ENCODE peak calls at places on chromosomes 16 and 17, in seven cellular contexts. L is HepG2; W is NT2/D1; U is RWPE1; V is WTC11; Q is stimulated activated CD4-positive, alpha-beta T cell treated with anti-CD3 and anti-CD28 coated beads, Interleukin-1b, Interleukin-23, amount 100 ng/mL, for 48 hours; X is IMR-90. H is an unnamed sample.

GRCh38 chr17:37527249-37527851 is 37.7 kb downstream of the DUSP14 start:
- DNase-seq in L (peak), W (peak), U (peak), V (no peak), Q (peak), X (peak), H (peak)

GRCh38 chr16:30786115-30786935 is 680 bp downstream of the ZNF629 start:
- DNase-seq in L (peak), W (no peak), U (peak), V (peak), Q (no peak), X (peak), H (peak)

GRCh38 chr17:68462381-68463210 is 5.3 kb upstream of the WIPI1 start:
- DNase-seq in L (peak), W (peak), U (peak), V (peak), Q (peak), X (peak), H (peak)

GRCh38 chr17:58956997-58957724 is 149.5 kb downstream of the TRIM37 start:
- DNase-seq in L (peak), W (no peak), U (peak), V (no peak), Q (no peak), X (peak), H (no peak)

GRCh38 chr17:3923466-3924190 is 7.4 kb upstream of the P2RX1 start:
- DNase-seq in L (no peak), W (no peak), U (no peak), V (no peak), Q (no peak), X (no peak), H (no peak)

GRCh38 chr17:78278139-78278741 is 46.8 kb downstream of the TMEM235 start:
- DNase-seq in L (no peak), W (no peak), U (no peak), V (peak), Q (no peak), X (no peak), H (no peak)

GRCh38 chr17:78164748-78165607 is 3.4 kb upstream of the SYNGR2 start:
- DNase-seq in L (no peak), W (no peak), U (no peak), V (no peak), Q (no peak), X (no peak), H (no peak)

GRCh38 chr16:8682551-8683259 is 8.3 kb downstream of the ABAT start:
- DNase-seq in L (no peak), W (no peak), U (no peak), V (no peak), Q (no peak), X (no peak), H (no peak)

GRCh38 chr17:28038802-28039600 is 3.5 kb upstream of the NLK start:
- DNase-seq in L (no peak), W (no peak), U (no peak), V (no peak), Q (no peak), X (peak), H (no peak)

GRCh38 chr17:63425478-63425877 is 20.6 kb downstream of the CYB561 start:
- DNase-seq in L (peak), W (no peak), U (peak), V (peak), Q (peak), X (peak), H (peak)

GRCh38 chr17:63434951-63435571 is 11.0 kb downstream of the CYB561 start:
- DNase-seq in L (no peak), W (no peak), U (peak), V (peak), Q (no peak), X (peak), H (no peak)

GRCh38 chr17:39854909-39855308 is 9.2 kb downstream of the IKZF3 start:
- DNase-seq in L (no peak), W (no peak), U (no peak), V (no peak), Q (no peak), X (no peak), H (no peak)

GRCh38 chr17:49290690-49291326 is 60.2 kb upstream of the PHOSPHO1 start:
- DNase-seq in L (peak), W (no peak), U (peak), V (no peak), Q (no peak), X (peak), H (no peak)

GRCh38 chr17:8851600-8851999 is 15.9 kb downstream of the PIK3R6 start:
- DNase-seq in L (no peak), W (no peak), U (no peak), V (no peak), Q (no peak), X (no peak), H (no peak)

GRCh38 chr16:49889725-49890397 is 33.9 kb upstream of the ZNF423 start:
- DNase-seq in L (no peak), W (no peak), U (peak), V (no peak), Q (no peak), X (no peak), H (no peak)

GRCh38 chr16:80387308-80387921 is 153.4 kb upstream of the DYNLRB2 start:
- DNase-seq in L (no peak), W (no peak), U (no peak), V (no peak), Q (no peak), X (no peak), H (peak)

GRCh38 chr16:4689864-4690704 is 3.3 kb upstream of the NUDT16L1 start:
- DNase-seq in L (no peak), W (no peak), U (no peak), V (no peak), Q (no peak), X (no peak), H (no peak)

GRCh38 chr17:48012151-48012520 is 25.5 kb downstream of the COPZ2 start:
- DNase-seq in L (no peak), W (no peak), U (no peak), V (peak), Q (peak), X (no peak), H (peak)

GRCh38 chr16:88456356-88457292 is 3.5 kb downstream of the ZFPM1 start:
- DNase-seq in L (no peak), W (no peak), U (no peak), V (no peak), Q (peak), X (no peak), H (no peak)

GRCh38 chr17:16934836-16935235 is 37.1 kb downstream of the TNFRSF13B start:
- DNase-seq in L (no peak), W (no peak), U (no peak), V (peak), Q (no peak), X (no peak), H (no peak)

H was measured in ELF-1.